ENCODE peak calls at places on chromosomes 7 and 10, in six cellular contexts. E is testis, I is PC-3, B is fibroblast of lung, O is prostate gland, R is spleen. V is an unnamed sample.

GRCh38 chr7:113677811-113678210 is 241.0 kb downstream of the PPP1R3A start:
- DNase-seq in E (no peak), I (no peak), O (no peak), R (no peak), B (no peak), V (no peak)

GRCh38 chr10:110279062-110279986 is 25.4 kb downstream of the SMNDC1 start:
- DNase-seq in R (no peak), B (peak; percentile 57), O (peak; percentile 62), E (peak; percentile 78), I (peak; percentile 62), V (peak; percentile 82)

GRCh38 chr7:1918063-1918645 is 248.1 kb downstream of the ELFN1 start:
- DNase-seq in B (no peak), E (no peak), O (no peak), I (no peak), R (peak; percentile 68), V (no peak)

GRCh38 chr7:133139350-133139749 is 57.5 kb upstream of the CHCHD3 start:
- DNase-seq in I (peak; percentile 15), R (no peak), O (no peak), E (peak; percentile 29), B (peak; percentile 48), V (peak; percentile 76)

GRCh38 chr10:17200885-17201164 is 647 bp downstream of the TRDMT1 start:
- DNase-seq in R (no peak), E (peak; percentile 82), I (peak; percentile 41), O (peak; percentile 49), B (peak; percentile 63), V (peak; percentile 57)

GRCh38 chr10:61503051-61503450 is 49.9 kb upstream of the TMEM26 start:
- DNase-seq in B (peak; percentile 62), E (no peak), O (no peak), R (no peak), I (peak; percentile 55), V (no peak)

GRCh38 chr10:44619521-44619920 is 234.6 kb upstream of the CXCL12 start:
- DNase-seq in B (no peak), I (no peak), R (no peak), O (no peak), E (no peak), V (no peak)

GRCh38 chr10:33386926-33387325 is 52.5 kb upstream of the NRP1 start:
- DNase-seq in E (no peak), I (no peak), R (no peak), O (no peak), B (peak; percentile 51), V (peak; percentile 83)

GRCh38 chr7:157250605-157251228 is 86.1 kb upstream of the DNAJB6 start:
- DNase-seq in B (peak; percentile 57), O (no peak), E (peak; percentile 60), R (no peak), I (peak; percentile 82), V (peak; percentile 73)

GRCh38 chr10:17075510-17075909 is 54.1 kb downstream of the CUBN start:
- DNase-seq in E (no peak), B (peak; percentile 96), R (no peak), I (peak; percentile 81), O (no peak), V (peak; percentile 95)

GRCh38 chr7:103832438-103832837 is 157.0 kb downstream of the RELN start:
- DNase-seq in O (no peak), B (no peak), R (no peak), I (no peak), E (no peak), V (no peak)

GRCh38 chr10:70562036-70562710 is 40.4 kb downstream of the PRF1 start:
- DNase-seq in R (peak; percentile 67), I (no peak), E (no peak), B (no peak), O (no peak), V (no peak)

GRCh38 chr7:43431020-43431595 is 151.8 kb upstream of the STK17A start:
- DNase-seq in B (peak; percentile 55), O (no peak), R (no peak), E (no peak), I (no peak), V (peak; percentile 15)

GRCh38 chr7:151351967-151352366 is 10.4 kb downstream of the NUB1 start:
- DNase-seq in O (no peak), I (no peak), R (no peak), E (no peak), B (no peak), V (no peak)

GRCh38 chr7:31192996-31193395 is 140.9 kb downstream of the ADCYAP1R1 start:
- DNase-seq in O (peak; percentile 33), I (peak; percentile 73), R (no peak), E (peak; percentile 79), B (peak; percentile 38), V (peak; percentile 62)
- TF ChIP-seq CTCF in O (no peak), I (peak; percentile 76), R (no peak), E (peak; percentile 65), B (peak; percentile 81), V (peak; percentile 86)

GRCh38 chr7:155752756-155753445 is 59.4 kb downstream of the SHH start:
- DNase-seq in O (no peak), E (no peak), B (no peak), I (no peak), R (no peak), V (no peak)
- H3K4me1 ChIP-seq in O (no peaks in the 10 kb centered on the region), E (no peaks in the 10 kb centered on the region), B (no peaks in the 10 kb centered on the region), I (peaks cover 15% of the 10 kb centered on the region), R (peaks cover 45% of the 10 kb centered on the region), V (peaks cover 11% of the 10 kb centered on the region)

GRCh38 chr10:78047314-78047891 is 13.7 kb downstream of the RPS24 start:
- DNase-seq in I (peak; percentile 100), E (peak; percentile 94), B (peak; percentile 76), O (peak; percentile 85), R (peak; percentile 94), V (peak; percentile 93)
- TF ChIP-seq CTCF in I (peak; percentile 100), E (peak; percentile 82), B (peak; percentile 96), O (peak; percentile 84), R (peak; percentile 81), V (peak; percentile 87)

DNA sequence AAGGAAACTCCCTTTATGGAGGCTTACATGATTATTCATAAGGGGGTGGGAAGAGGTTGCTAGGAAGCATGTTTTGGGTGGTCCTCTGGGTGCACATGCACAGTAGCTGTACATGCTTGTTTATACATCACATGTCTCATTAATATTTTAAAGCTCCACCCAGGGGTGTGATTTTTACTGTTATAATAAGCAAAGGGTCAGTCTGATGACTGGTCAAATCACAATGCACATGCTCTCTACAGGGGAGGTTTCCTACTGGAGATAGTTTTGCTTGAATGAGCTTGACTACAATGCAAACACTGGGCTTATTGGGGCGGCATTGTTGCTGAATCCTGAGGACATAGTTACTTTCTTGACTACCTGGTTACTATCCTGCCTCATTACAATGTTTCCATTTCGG is 23.7 kb upstream of the PPP1R9A start:
- DNase-seq in R (no peak), B (no peak), E (no peak), O (no peak), I (no peak), V (no peak)
- H3K4me1 ChIP-seq in R (no peaks in the 10 kb centered on the region), B (no peaks in the 10 kb centered on the region), E (peaks cover 5% of the 10 kb centered on the region), O (no peaks in the 10 kb centered on the region), I (peaks cover 5% of the 10 kb centered on the region), V (no peaks in the 10 kb centered on the region)

DNA sequence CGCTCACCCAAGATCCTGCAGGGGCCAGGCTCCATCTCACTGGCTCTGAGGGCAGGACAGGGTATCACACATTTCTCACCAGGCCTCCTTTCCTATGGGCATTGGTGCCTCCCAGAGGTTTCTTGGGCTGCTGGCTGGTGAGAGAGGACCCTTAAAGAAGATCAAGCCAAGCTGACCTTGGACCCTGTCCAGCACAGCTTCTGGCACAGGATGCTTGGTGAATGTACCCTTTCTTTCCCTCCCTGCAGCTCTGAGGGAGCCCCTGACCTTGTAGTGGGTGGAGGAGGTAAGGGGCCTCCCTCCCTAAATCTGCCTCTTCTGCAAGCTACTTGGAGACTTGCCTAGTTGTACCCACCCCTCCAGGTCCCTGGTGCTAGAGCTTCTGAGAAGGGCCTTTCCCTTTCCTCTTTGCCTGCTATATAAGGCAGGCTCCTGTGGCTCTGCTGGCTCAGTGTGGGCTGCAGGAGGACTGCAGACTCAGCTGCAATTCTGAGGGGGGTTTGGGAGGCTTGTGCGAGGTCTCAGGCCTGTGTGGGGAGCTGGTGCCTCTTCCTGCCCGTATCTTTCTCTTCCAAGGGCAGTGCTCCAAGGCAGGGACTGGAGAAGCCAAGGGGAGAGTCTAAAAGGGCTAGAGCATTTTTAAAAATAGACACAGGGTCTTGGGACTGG is 11.8 kb upstream of the TRIM8 start:
- DNase-seq in E (peak; percentile 90), R (peak; percentile 62), O (no peak), I (no peak), B (peak; percentile 54), V (peak; percentile 89)
- TF ChIP-seq CTCF in E (no peak), R (no peak), O (no peak), I (no peak), B (no peak), V (peak; percentile 21)

GRCh38 chr7:47180268-47180826 is 401.6 kb downstream of the TNS3 start:
- DNase-seq in B (peak; percentile 45), I (peak; percentile 73), E (peak; percentile 69), R (no peak), O (peak; percentile 40), V (peak; percentile 79)
- H3K4me1 ChIP-seq in B (no peaks in the 10 kb centered on the region), I (no peaks in the 10 kb centered on the region), E (peaks cover 7% of the 10 kb centered on the region), R (no peaks in the 10 kb centered on the region), O (peaks cover 3% of the 10 kb centered on the region), V (no peaks in the 10 kb centered on the region)

DNA sequence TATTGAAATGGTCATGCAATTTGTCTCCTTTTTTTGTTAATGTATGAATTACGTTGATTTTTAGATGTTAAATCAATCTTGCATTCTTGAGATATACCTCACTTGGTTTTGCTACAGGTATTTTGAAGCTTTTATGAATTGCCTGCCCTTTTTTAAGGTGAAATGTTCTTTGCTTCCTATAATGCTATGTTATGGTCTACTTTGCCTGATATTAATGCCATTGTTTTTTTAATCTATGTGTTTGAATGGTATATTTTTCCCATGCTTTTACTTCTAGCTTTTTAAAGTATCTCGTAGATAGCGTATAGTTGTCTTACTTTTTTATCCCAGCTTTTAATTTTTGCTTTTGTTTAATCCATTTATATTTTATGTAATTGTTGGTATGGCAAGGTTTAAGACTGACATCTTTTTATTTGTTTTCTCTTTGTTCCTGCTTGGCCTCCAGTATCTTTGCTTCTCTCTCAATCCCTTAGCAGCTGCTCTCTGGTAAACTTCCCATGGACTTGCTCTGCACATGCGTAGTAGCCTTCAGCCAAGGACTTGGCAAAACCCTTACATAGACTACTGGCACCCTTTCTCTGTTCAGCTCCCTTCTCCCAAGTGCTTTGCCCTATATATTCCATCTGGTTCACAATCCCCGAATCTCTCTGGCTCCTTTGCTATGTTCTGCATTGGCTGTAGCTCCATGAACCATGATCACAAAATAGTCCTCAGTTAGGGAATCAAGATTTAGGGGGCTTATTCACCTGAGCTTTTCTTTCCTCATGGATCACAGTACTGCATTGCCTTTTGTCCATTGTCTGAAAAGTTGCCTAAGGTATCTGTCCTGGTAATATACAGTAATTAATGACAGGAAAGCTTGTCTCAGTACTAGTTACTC is 8.4 kb downstream of the TRIM24 start:
- DNase-seq in R (no peak), B (no peak), I (no peak), E (no peak), O (peak; percentile 33), V (no peak)
- TF ChIP-seq CTCF in R (no peak), B (no peak), I (no peak), E (no peak), O (no peak), V (no peak)

V was measured in cardiac muscle cell.